ENCODE peak calls at places on chromosomes 2 and 18, in four cellular contexts. B, C, W and A are unnamed samples.

GRCh38 chr2:197914778-197915177 is 110.4 kb downstream of the PLCL1 start:
- DNase-seq in B (no peak), C (no peak), W (no peak), A (no peak)

GRCh38 chr2:72137498-72138010 is 10.1 kb downstream of the CYP26B1 start:
- DNase-seq in B (no peak), C (peak), W (peak), A (peak)

GRCh38 chr2:30786923-30787685 is 20.1 kb downstream of the CAPN13 start:
- DNase-seq in B (no peak), C (no peak), W (no peak), A (no peak)

GRCh38 chr2:85053802-85054201 is 79.4 kb upstream of the TCF7L1 start:
- DNase-seq in B (peak), C (no peak), W (peak), A (no peak)

GRCh38 chr2:41410011-41410410 is 637.8 kb upstream of the PKDCC start:
- DNase-seq in B (no peak), C (no peak), W (no peak), A (no peak)

GRCh38 chr2:134416637-134417036 is 162.8 kb downstream of the MGAT5 start:
- DNase-seq in B (no peak), C (no peak), W (no peak), A (no peak)

GRCh38 chr2:233042549-233042948 is 10.1 kb downstream of the NEU2 start:
- DNase-seq in B (no peak), C (no peak), W (no peak), A (no peak)

GRCh38 chr2:217820066-217820819 is 182.6 kb downstream of the TNS1 start:
- DNase-seq in B (no peak), C (no peak), W (no peak), A (no peak)

GRCh38 chr2:75310915-75311314 is 111.6 kb upstream of the TACR1 start:
- DNase-seq in B (no peak), C (no peak), W (no peak), A (no peak)

GRCh38 chr2:50419778-50420177 is 612.2 kb downstream of the NRXN1 start:
- DNase-seq in B (no peak), C (no peak), W (no peak), A (no peak)

GRCh38 chr2:232857158-232857563 is 12.9 kb upstream of the SNORC start:
- DNase-seq in B (no peak), C (no peak), W (no peak), A (no peak)

GRCh38 chr2:152395132-152396024 is 60.4 kb downstream of the FMNL2 start:
- DNase-seq in B (peak), C (no peak), W (no peak), A (no peak)

GRCh38 chr2:205585451-205586045 is 96.8 kb upstream of the NRP2 start:
- DNase-seq in B (no peak), C (no peak), W (no peak), A (no peak)

GRCh38 chr2:23746141-23746863 is 180.6 kb downstream of the ATAD2B start:
- DNase-seq in B (no peak), C (no peak), W (no peak), A (no peak)

GRCh38 chr18:48597110-48597509 is 58.3 kb downstream of the CTIF start:
- DNase-seq in B (no peak), C (no peak), W (peak), A (no peak)

DNA sequence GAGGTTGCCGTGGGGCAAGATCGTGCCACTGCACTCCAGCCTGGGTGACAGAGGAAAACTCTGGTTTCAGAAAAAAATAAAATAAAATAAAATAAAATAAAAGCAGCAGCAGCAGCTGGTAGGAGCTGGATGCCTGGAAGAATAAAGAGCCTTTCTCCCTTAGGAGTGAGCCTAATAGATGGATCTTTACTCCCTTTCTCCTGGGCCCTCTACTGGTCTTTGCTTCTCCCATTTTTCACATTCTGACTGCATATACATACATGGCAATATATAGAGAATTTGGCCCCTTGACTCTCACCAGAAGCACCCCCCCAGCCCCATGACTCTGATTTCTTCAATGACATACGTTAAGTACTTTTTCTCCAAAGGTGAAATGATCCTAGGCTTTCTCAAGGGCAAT is 9.8 kb upstream of the MALT1 start:
- DNase-seq in B (no peak), C (no peak), W (no peak), A (no peak)
- TF ChIP-seq CTCF in B (no peak), C (no peak), W (no peak), A (peak)

GRCh38 chr2:58974426-58974825 is 733.3 kb upstream of the FANCL start:
- DNase-seq in B (no peak), C (no peak), W (no peak), A (no peak)
- H3K27ac ChIP-seq in B (no peak), C (no peak), W (no peak), A (no peak)

GRCh38 chr2:201006704-201007103 is 43.2 kb upstream of the ORC2 start:
- DNase-seq in B (no peak), C (no peak), W (no peak), A (no peak)

GRCh38 chr2:201008000-201008829 is 44.8 kb upstream of the ORC2 start:
- DNase-seq in B (no peak), C (no peak), W (no peak), A (no peak)

GRCh38 chr2:201007584-201007998 is 44.1 kb upstream of the ORC2 start:
- DNase-seq in B (no peak), C (no peak), W (no peak), A (no peak)

GRCh38 chr2:201004370-201004769 is 40.9 kb upstream of the ORC2 start:
- DNase-seq in B (no peak), C (no peak), W (no peak), A (no peak)
- TF ChIP-seq CTCF in B (no peak), C (no peak), W (no peak), A (no peak)

GRCh38 chr2:86214503-86214832 is 15.2 kb downstream of the MRPL35 start:
- DNase-seq in B (no peak), C (no peak), W (no peak), A (no peak)
- H3K27ac ChIP-seq in B (no peak), C (peak), W (no peak), A (peak)

GRCh38 chr2:20755132-20755800 is 67.6 kb downstream of the LDAH start:
- DNase-seq in B (no peak), C (no peak), W (no peak), A (no peak)
- TF ChIP-seq CTCF in B (no peak), C (peak), W (no peak), A (no peak)

GRCh38 chr18:23938046-23938756 is 76.4 kb upstream of the TTC39C start:
- DNase-seq in B (no peak), C (no peak), W (no peak), A (no peak)
- H3K27ac ChIP-seq in B (no peak), C (no peak), W (no peak), A (no peak)

GRCh38 chr2:133262888-133263287 is 305.4 kb downstream of the NCKAP5 start:
- DNase-seq in B (no peak), C (no peak), W (peak), A (no peak)
- TF ChIP-seq CTCF in B (peak), C (no peak), W (peak), A (no peak)